ENCODE peak calls at places on chromosomes 16 and 17, in five cellular contexts. O, H, V, T and C are unnamed samples.
A peak's percentile ranks its signal among the peaks of the same experiment; 100 is the strongest.

GRCh38 chr16:27286446-27286845 is 17.9 kb upstream of the NSMCE1 start:
- DNase-seq in O (no peak), H (no peak), T (no peak), V (peak; percentile 64), C (no peak)

GRCh38 chr17:3730881-3731429 is 7.3 kb downstream of the HASPIN start:
- DNase-seq in V (no peak), O (no peak), H (no peak), T (no peak), C (no peak)

GRCh38 chr16:78996806-78997205 is 603.7 kb downstream of the MAF start:
- DNase-seq in V (no peak), H (no peak), O (no peak), T (no peak), C (no peak)

GRCh38 chr16:49859139-49859947 is 3.4 kb upstream of the ZNF423 start:
- DNase-seq in H (no peak), T (peak; percentile 50), O (peak; percentile 60), V (no peak), C (no peak)

GRCh38 chr16:72033437-72033836 is 20.9 kb upstream of the HP start:
- DNase-seq in H (no peak), V (no peak), T (no peak), O (no peak), C (no peak)

GRCh38 chr16:48091077-48091476 is 64.7 kb downstream of the ABCC12 start:
- DNase-seq in T (peak; percentile 33), V (no peak), H (no peak), O (no peak), C (no peak)

GRCh38 chr16:66304961-66305360 is 61.5 kb upstream of the CDH5 start:
- DNase-seq in T (no peak), H (no peak), O (no peak), V (no peak), C (peak; percentile 9)

GRCh38 chr16:35188288-35189155 is 1729.1 kb downstream of the TP53TG3F start:
- DNase-seq in H (no peak), T (peak; percentile 8), O (no peak), V (no peak), C (no peak)

GRCh38 chr17:151886-152859 is 14.8 kb downstream of the SCGB1C2 start:
- DNase-seq in O (no peak), V (no peak), T (no peak), H (no peak), C (no peak)

GRCh38 chr17:5837055-5837491 is 233.1 kb upstream of the WSCD1 start:
- DNase-seq in H (peak; percentile 78), O (peak; percentile 19), T (no peak), V (peak; percentile 94), C (no peak)

GRCh38 chr17:3475812-3476686 is at the start of gene ASPA:
- DNase-seq in T (no peak), V (no peak), O (no peak), H (no peak), C (no peak)

GRCh38 chr17:82619641-82620040 is 28.6 kb downstream of the WDR45B start:
- DNase-seq in V (no peak), O (no peak), T (no peak), H (no peak), C (no peak)
- H3K36me3 ChIP-seq in V (peaks cover 24% of the 10 kb centered on the region), O (peaks cover 3% of the 10 kb centered on the region), T (peaks cover 10% of the 10 kb centered on the region), H (peaks cover 78% of the 10 kb centered on the region), C (peaks cover 100% of the 10 kb centered on the region)

GRCh38 chr17:37031493-37032083 is 82.8 kb downstream of the AATF start:
- DNase-seq in O (no peak), V (no peak), H (no peak), T (no peak), C (no peak)
- TF ChIP-seq POLR2AphosphoS5 in O (no peak), V (no peak), H (no peak), T (no peak), C (no peak)

GRCh38 chr17:48059125-48059668 is 11.0 kb downstream of the NFE2L1 start:
- DNase-seq in H (no peak), T (no peak), O (no peak), V (no peak), C (no peak)

GRCh38 chr17:48056246-48056745 is 8.1 kb downstream of the NFE2L1 start:
- DNase-seq in O (no peak), V (no peak), T (peak; percentile 8), H (no peak), C (no peak)

GRCh38 chr17:48056879-48057278 is 8.7 kb downstream of the NFE2L1 start:
- DNase-seq in V (no peak), T (no peak), H (no peak), O (no peak), C (no peak)

GRCh38 chr17:48058393-48059124 is 10.4 kb downstream of the NFE2L1 start:
- DNase-seq in H (no peak), T (no peak), V (no peak), O (no peak), C (no peak)

GRCh38 chr17:48057626-48058025 is 9.5 kb downstream of the NFE2L1 start:
- DNase-seq in O (no peak), H (no peak), V (no peak), T (no peak), C (no peak)
- H3K4me1 ChIP-seq in O (peaks cover 21% of the 10 kb centered on the region), H (peaks cover 6% of the 10 kb centered on the region), V (peaks cover 30% of the 10 kb centered on the region), T (peaks cover 34% of the 10 kb centered on the region), C (peaks cover 34% of the 10 kb centered on the region)

DNA sequence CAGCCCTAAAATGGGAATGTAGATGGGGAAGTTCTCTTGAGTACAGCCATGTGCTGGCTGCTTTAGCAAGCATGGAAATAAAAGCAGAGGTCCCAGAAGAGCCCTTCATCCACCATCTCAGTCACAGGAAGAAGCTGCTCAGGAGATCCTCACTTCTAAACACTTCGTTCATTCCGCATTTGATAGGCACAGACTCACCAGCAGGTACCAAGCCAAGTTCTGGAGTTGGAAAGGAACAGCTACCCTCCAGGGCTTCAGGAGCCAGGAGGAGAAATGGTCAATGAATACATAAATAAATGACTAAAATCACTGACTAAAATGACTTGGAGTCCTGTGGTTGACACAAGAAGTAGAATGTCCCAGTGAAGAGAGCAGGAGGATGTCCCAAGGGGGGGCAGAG is 21.6 kb downstream of the AXIN2 start:
- DNase-seq in H (no peak), T (no peak), V (no peak), O (no peak), C (no peak)
- H3K36me3 ChIP-seq in H (peaks cover 6% of the 10 kb centered on the region), T (peaks cover 21% of the 10 kb centered on the region), V (no peaks in the 10 kb centered on the region), O (no peaks in the 10 kb centered on the region), C (peaks cover 62% of the 10 kb centered on the region)

GRCh38 chr17:76641501-76641900 is 2.1 kb downstream of the ST6GALNAC1 start:
- DNase-seq in O (no peak), V (no peak), H (peak; percentile 22), T (peak; percentile 42), C (no peak)
- TF ChIP-seq POLR2AphosphoS5 in O (no peak), V (no peak), H (no peak), T (no peak), C (no peak)

GRCh38 chr16:57804111-57804837 is 2.0 kb upstream of the KIFC3 start:
- DNase-seq in T (no peak), H (no peak), V (no peak), O (no peak), C (no peak)

GRCh38 chr16:57802635-57803412 is 533 bp upstream of the KIFC3 start:
- DNase-seq in H (no peak), O (no peak), V (no peak), T (peak; percentile 54), C (peak; percentile 37)

GRCh38 chr16:57801856-57802634 is at the start of gene KIFC3:
- DNase-seq in H (no peak), V (no peak), T (peak; percentile 64), O (no peak), C (peak; percentile 83)

GRCh38 chr16:57805176-57805575 is 2.9 kb upstream of the KIFC3 start:
- DNase-seq in O (no peak), H (no peak), V (no peak), T (no peak), C (no peak)

DNA sequence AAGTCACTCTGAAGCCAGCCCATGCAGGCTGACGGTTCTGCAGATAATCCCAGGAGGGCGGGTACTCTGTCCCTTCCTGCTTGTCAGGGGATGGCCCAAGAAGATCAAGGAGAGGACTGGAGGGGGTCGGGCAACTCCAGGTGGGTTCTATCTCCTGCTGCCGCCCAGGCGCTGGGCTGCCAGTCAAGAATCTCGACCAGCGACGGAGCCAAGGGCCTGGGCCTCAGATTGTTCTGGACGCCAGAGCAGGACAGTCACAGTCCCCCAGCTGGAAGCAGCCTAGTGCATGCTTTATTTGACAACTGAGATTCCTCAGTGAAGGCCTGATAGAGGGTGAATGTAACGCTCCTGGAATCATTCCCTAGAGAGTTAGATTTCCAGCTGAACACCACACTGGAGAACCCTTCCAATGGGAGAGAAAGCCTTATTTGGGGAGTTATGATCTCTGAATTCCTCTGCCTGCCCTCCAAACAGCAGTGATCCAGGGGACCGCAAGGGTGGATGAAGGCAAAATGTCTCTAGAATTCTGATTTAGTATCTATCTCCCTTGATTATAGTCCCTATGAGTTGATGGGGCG is 1.2 kb upstream of the KIFC3 start:
- DNase-seq in H (no peak), O (no peak), T (peak; percentile 43), V (no peak), C (no peak)
- H3K4me1 ChIP-seq in H (peaks cover 65% of the 10 kb centered on the region), O (no peaks in the 10 kb centered on the region), T (peaks cover 32% of the 10 kb centered on the region), V (peaks cover 52% of the 10 kb centered on the region), C (peaks cover 62% of the 10 kb centered on the region)

DNA sequence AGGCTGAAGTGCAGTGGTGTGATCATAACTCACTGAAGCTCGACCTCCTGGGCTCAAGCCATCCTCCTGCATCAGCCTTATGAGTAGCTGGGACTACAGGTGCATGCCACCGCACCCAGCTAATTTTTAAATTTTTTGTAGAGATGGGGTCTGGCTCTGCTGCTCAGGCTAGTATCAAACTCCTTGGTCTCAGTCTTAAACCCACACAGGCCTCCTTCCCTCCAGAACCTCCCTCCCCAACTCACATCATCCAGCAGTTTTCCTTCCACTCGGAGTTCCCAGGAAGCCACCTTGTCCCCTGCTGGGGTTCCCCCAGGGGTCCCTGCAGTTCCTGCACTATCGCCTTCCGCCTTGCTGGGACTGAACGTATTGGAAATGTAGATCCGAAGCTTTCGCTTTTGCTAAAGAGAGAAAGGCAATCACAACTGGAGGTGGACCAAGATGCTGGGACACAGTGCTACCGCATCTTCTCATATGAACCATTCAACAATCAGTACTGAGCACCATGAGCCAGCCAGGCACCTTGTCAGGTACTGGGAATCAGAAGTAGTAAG is 7.2 kb downstream of the SMARCD2 start:
- DNase-seq in O (no peak), V (no peak), T (no peak), H (no peak), C (no peak)
- H3K36me3 ChIP-seq in O (no peaks in the 10 kb centered on the region), V (peaks cover 6% of the 10 kb centered on the region), T (peaks cover 24% of the 10 kb centered on the region), H (peaks cover 71% of the 10 kb centered on the region), C (peaks cover 76% of the 10 kb centered on the region)